ENCODE peak calls at places on chromosomes 6 and 20, in eight cellular contexts. K is transverse colon, J is tibial nerve, O is HepG2, Y is ovary, H is K562, E is suprapubic skin, F is sigmoid colon. V is an unnamed sample. For H3K36me3, the result is how much of the 10 kb centered on the place peaks cover.

GRCh38 chr20:21265457-21266190 is 37.5 kb upstream of the XRN2 start:
- DNase-seq in Y (no peak), K (no peak), E (no peak), O (no peak), J (no peak), H (no peak), F (no peak), V (peak)

GRCh38 chr6:70221025-70221714 is 81.7 kb downstream of the COL9A1 start:
- DNase-seq in E (no peak), Y (no peak), F (no peak), K (no peak), J (no peak), H (peak), O (peak), V (no peak)

GRCh38 chr20:59661141-59661540 is 56.8 kb downstream of the PHACTR3 start:
- DNase-seq in H (no peak), E (no peak), F (no peak), K (no peak), Y (no peak), J (no peak), O (no peak), V (no peak)

GRCh38 chr6:45714795-45715507 is 300.7 kb downstream of the CLIC5 start:
- DNase-seq in F (peak), J (peak), E (no peak), Y (peak), K (peak), O (peak), H (peak), V (peak)

GRCh38 chr6:148518371-148519156 is 175.9 kb downstream of the SASH1 start:
- DNase-seq in F (peak), E (no peak), H (no peak), O (no peak), K (no peak), Y (no peak), J (no peak), V (no peak)

GRCh38 chr6:165605182-165605875 is 57.7 kb downstream of the PDE10A start:
- DNase-seq in O (no peak), F (no peak), K (no peak), Y (no peak), E (no peak), H (no peak), J (no peak), V (no peak)

GRCh38 chr20:48788486-48789072 is 39.2 kb downstream of the PREX1 start:
- DNase-seq in O (no peak), H (no peak), Y (no peak), K (peak), J (no peak), F (no peak), E (no peak), V (no peak)

GRCh38 chr6:40352006-40352405 is 235.2 kb downstream of the LRFN2 start:
- DNase-seq in E (peak), O (no peak), K (no peak), Y (no peak), J (no peak), F (peak), H (no peak), V (no peak)

GRCh38 chr6:90393232-90393884 is 96.7 kb upstream of the BACH2 start:
- DNase-seq in F (peak), Y (peak), J (peak), E (no peak), K (peak), O (peak), H (peak), V (peak)

GRCh38 chr20:38275815-38276550 is 15.4 kb upstream of the KIAA1755 start:
- DNase-seq in F (peak), O (peak), H (no peak), E (peak), Y (no peak), J (no peak), K (no peak), V (no peak)

GRCh38 chr20:63946986-63947637 is 9.1 kb downstream of the UCKL1 start:
- DNase-seq in H (no peak), K (no peak), J (no peak), Y (no peak), E (no peak), O (no peak), F (peak), V (peak)

GRCh38 chr20:45407783-45408645 is at the start of gene DBNDD2:
- DNase-seq in E (no peak), O (no peak), J (no peak), F (no peak), Y (no peak), K (no peak), H (no peak), V (peak)

GRCh38 chr6:148037496-148037895 is 305.1 kb upstream of the SASH1 start:
- DNase-seq in O (no peak), H (no peak), Y (no peak), K (no peak), F (no peak), E (no peak), J (no peak), V (no peak)

GRCh38 chr6:142005044-142005443 is 127.7 kb upstream of the GJE1 start:
- DNase-seq in E (no peak), Y (no peak), J (no peak), K (no peak), O (no peak), H (no peak), F (no peak), V (no peak)

DNA sequence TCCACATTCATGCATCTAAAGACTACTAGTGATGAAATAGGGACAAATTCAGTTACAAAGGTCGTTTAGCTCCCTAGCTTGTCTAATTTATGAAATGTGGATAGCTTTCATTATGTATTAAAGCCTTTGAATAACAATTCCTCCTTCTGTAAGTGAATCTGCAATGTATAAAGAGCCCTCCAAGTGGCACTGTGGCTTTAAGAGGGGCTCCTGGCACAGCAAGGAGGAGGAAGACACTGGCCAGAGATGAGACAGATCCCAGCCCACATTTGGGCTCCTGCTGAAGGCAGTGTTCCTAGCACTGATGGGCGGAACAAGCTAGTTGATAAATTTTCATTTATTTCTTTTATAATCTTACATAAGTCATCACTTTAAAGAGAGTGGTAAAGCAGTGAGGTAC is 17.6 kb upstream of the FUCA2 start:
- DNase-seq in F (no peak), E (no peak), K (no peak), O (no peak), J (no peak), H (no peak), Y (no peak), V (no peak)
- H3K4me3 ChIP-seq in F (no peak), E (no peak), K (no peak), O (no peak), J (no peak), H (no peak), Y (no peak), V (no peak)

DNA sequence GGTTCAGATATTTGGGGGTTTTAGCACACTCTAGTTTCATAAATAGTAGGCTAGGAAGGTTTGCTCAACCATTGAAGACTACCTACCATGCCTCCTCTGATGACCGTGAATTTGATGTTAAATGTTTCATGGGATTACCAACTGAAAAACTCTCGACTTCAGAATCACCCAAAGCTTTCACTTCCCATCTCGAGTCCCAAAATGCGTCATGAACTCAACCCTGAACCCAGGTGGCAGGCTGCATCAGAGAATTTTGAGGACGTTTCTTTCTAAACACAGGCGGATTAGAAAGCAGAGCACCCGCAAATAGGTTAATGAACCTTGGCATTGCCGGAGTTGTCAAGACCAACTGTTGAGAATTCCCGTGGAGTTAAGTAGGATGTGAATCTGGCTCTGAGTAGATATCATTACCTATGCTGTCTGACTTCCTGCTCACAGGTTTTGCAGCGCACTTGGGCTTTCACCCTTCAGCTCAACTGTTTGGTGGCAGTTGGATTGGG is 98.4 kb upstream of the ADTRP start:
- DNase-seq in O (no peak), K (no peak), F (no peak), E (no peak), Y (no peak), J (no peak), H (no peak), V (no peak)
- TF ChIP-seq EP300 in O (no peak), K (no peak), F (no peak), E (no peak), Y (no peak), J (no peak), H (no peak), V (no peak)

DNA sequence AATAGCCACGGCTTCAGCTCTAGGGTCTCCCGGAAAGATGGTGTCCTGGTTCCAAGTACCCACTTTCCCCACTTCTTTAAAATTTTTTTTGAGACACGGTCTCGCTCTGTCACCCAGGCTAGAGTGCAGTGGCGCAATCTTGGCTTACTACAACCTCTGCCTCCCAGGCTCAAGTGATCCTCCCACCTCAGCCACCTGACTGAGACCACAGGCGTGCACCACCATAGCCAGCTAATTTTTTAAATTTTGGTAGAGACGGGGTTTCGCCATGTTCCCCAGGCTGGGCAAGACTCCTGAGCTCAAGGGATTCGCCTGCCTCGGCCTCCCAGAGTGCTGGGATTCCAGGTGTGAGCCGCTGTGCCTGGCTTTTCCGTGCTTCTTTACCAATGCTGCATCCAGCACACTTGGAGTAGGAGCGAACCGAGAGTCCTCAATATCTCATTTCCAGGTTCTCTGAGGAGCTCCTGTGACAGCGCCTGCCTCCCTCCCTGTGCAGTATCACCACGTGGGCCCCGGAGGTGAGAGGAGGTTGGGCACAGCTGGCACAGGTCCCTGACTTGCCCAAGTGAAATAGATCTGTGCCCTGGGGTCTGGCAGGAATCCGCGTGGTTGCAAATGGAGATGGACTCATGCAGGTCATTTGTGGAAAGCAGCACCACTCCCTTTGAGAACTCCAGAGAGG is 37.3 kb downstream of the EZR start:
- DNase-seq in J (no peak), Y (no peak), H (no peak), O (no peak), E (peak), K (peak), F (no peak), V (peak)
- H3K36me3 ChIP-seq in J (half or more), Y (under half), H (half or more), O (half or more), E (half or more), K (under half), F (half or more), V (half or more)

GRCh38 chr6:166691199-166691598 is 64.1 kb upstream of the RPS6KA2 start:
- DNase-seq in J (no peak), Y (no peak), E (no peak), K (no peak), F (no peak), O (no peak), H (no peak), V (no peak)
- H3K4me3 ChIP-seq in J (no peak), Y (no peak), E (no peak), K (no peak), F (no peak), O (no peak), H (no peak), V (no peak)

GRCh38 chr6:43334466-43335095 is 26.0 kb upstream of the CRIP3 start:
- DNase-seq in E (no peak), J (no peak), H (peak), K (no peak), F (no peak), O (peak), Y (no peak), V (no peak)
- TF ChIP-seq EP300 in E (no peak), J (no peak), H (no peak), K (no peak), F (no peak), O (no peak), Y (no peak), V (no peak)

DNA sequence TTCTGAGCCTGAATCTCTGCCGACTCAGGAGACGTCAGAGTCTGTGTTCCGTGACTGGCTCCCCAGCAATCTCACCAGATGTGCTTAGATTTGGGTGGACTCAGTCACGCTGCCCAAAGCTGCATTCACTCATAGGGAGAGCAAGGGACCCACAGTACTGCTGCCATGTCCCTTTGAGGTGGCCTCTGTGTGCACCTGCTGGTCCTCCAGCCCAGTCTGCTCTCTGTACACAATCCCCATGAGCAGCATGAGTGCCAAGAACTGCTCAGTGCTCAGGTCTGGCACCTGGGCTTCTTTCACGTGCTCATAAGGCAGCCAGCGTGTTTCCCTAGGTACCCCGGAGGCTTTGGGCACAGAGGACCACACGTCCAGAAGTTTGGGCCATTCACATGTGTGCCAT is 44.1 kb upstream of the TIAM2 start:
- DNase-seq in J (no peak), E (peak), O (no peak), Y (no peak), F (no peak), H (no peak), K (no peak), V (no peak)
- H3K36me3 ChIP-seq in J (under half), E (under half), O (under half), Y (under half), F (under half), H (under half), K (under half), V (under half)

GRCh38 chr20:15942130-15942529 is 631.1 kb downstream of the KIF16B start:
- DNase-seq in J (no peak), O (no peak), K (no peak), H (no peak), F (no peak), Y (no peak), E (no peak), V (no peak)
- H3K4me3 ChIP-seq in J (no peak), O (no peak), K (no peak), H (no peak), F (no peak), Y (no peak), E (no peak), V (no peak)

DNA sequence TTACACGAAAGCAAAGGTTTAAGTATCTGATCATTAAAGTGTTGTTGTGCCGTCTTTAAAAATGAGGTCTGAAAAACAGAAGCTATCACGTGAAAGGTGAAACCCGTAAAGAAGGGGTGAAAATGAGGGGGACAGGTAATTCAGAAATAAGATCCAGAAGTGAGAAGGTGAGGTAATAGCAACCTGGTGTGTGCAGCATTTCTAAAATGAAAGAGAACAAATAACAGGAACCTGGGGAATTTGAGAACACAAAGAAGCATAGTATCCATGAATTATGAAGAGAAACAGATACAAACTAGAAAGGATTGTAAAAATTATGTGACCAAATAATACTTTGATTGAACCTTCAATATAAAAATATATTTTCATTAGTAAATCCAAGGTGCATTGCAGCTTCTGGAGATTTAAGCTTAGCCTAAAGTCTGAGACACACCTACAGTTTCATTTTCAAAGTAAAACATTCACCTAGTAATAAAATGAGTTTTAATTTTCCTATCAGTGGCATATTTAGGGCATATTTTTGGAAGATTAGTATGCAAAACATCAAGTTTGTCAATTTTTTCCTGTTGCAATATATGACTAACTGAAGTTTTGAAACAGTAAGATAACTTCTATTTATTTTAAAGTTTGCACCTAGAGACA is 1.4 kb downstream of the HEY2 start:
- DNase-seq in F (no peak), K (no peak), H (no peak), Y (no peak), E (no peak), J (no peak), O (no peak), V (no peak)
- TF ChIP-seq EP300 in F (no peak), K (no peak), H (no peak), Y (no peak), E (no peak), J (no peak), O (no peak), V (no peak)

DNA sequence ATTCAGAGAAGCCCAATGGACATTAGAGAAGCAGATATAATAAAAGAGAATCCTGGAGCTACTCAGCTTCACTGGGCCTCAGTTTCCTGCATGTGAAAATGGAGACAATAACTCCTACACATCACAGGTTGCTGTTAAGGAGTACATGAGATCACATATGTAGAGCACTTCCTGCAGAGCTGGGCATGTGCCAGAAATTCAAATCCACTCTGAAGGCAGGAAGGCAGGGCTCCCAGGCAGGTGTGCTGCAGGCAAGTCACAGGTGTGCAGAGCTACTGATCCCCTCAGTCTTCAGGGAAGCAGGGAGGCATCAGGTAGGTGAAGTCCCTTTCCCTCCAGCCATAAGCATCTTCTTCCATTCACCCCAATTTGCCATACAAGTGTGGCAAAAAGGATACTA is 48.0 kb downstream of the DST start:
- DNase-seq in J (no peak), O (no peak), K (peak), Y (no peak), E (no peak), H (no peak), F (no peak), V (peak)
- H3K36me3 ChIP-seq in J (under half), O (under half), K (under half), Y (under half), E (under half), H (under half), F (half or more), V (under half)

V was measured in upper lobe of left lung.